ENCODE peak calls at places on chromosomes 6 and 20, in six cellular contexts. L is iPS-NIHi11, J is lower lobe of right lung, W is Right ventricle myocardium superior, X is ureter, M is NCI-H2081. K is an unnamed sample.
A peak's percentile ranks its signal among the peaks of the same experiment; 100 is the strongest.

GRCh38 chr6:90197854-90198496 is 98.7 kb downstream of the BACH2 start:
- DNase-seq in L (no peak), J (peak; percentile 60), W (no peak), X (no peak), M (peak; percentile 23), K (no peak)

GRCh38 chr6:14458669-14459266 is 341.2 kb downstream of the CD83 start:
- DNase-seq in M (no peak), W (no peak), L (no peak), X (no peak), J (no peak), K (no peak)

GRCh38 chr20:48831702-48832422 is 4.1 kb upstream of the PREX1 start:
- DNase-seq in J (no peak), M (no peak), X (peak; percentile 58), W (peak; percentile 70), L (no peak), K (no peak)

GRCh38 chr20:47215653-47216397 is 140.7 kb downstream of the ZMYND8 start:
- DNase-seq in J (no peak), M (no peak), L (no peak), W (no peak), X (no peak), K (no peak)

GRCh38 chr6:81696505-81696904 is 56.0 kb downstream of the TENT5A start:
- DNase-seq in W (no peak), L (no peak), M (peak; percentile 28), X (no peak), J (no peak), K (no peak)

GRCh38 chr20:61736001-61736635 is 329.6 kb downstream of the TAF4 start:
- DNase-seq in X (no peak), L (no peak), W (no peak), J (peak; percentile 16), M (no peak), K (no peak)

GRCh38 chr6:90420495-90420894 is 123.9 kb upstream of the BACH2 start:
- DNase-seq in L (no peak), J (no peak), M (no peak), W (no peak), X (no peak), K (no peak)

GRCh38 chr6:143697401-143697800 is 19.6 kb downstream of the PHACTR2 start:
- DNase-seq in J (no peak), X (no peak), M (no peak), W (no peak), L (no peak), K (no peak)

GRCh38 chr6:72704979-72705378 is 83.1 kb downstream of the KCNQ5 start:
- DNase-seq in W (no peak), L (no peak), M (no peak), J (no peak), X (no peak), K (no peak)

GRCh38 chr6:131828946-131829345 is 21.1 kb downstream of the ENPP1 start:
- DNase-seq in X (no peak), L (no peak), W (no peak), J (no peak), M (no peak), K (no peak)

GRCh38 chr20:58783515-58783914 is 67.2 kb downstream of the GNAS-AS1 start:
- DNase-seq in L (no peak), J (no peak), X (no peak), M (no peak), W (no peak), K (no peak)

GRCh38 chr6:95087394-95088097 is 489.8 kb upstream of the MANEA start:
- DNase-seq in W (no peak), X (no peak), M (peak; percentile 99), L (no peak), J (no peak), K (no peak)